ENCODE peak calls at places on chromosomes 13 and 19, in eight cellular contexts. S is heart left ventricle, E is cardiac muscle cell, G is tibial artery, A is left ventricle myocardium inferior, R is omental fat pad, N is activated B cell treated with CpG ODN at 0.5 μM for 24 hours, B is AG10803. F is an unnamed sample.

GRCh38 chr13:27972619-27972877 is 3.4 kb upstream of the CDX2 start:
- DNase-seq in S (no peak), E (no peak), G (no peak), A (no peak), R (no peak), N (no peak), B (no peak), F (no peak)

GRCh38 chr13:83216521-83217245 is 665.6 kb downstream of the SLITRK1 start:
- DNase-seq in S (no peak), E (no peak), G (no peak), A (no peak), R (no peak), N (no peak), B (peak; percentile 37), F (no peak)

GRCh38 chr13:99987180-99988047 is 5.8 kb downstream of the ZIC2 start:
- DNase-seq in S (no peak), E (peak; percentile 27), G (no peak), A (no peak), R (no peak), N (no peak), B (no peak), F (no peak)

GRCh38 chr19:3243851-3244700 is 19.6 kb downstream of the CELF5 start:
- DNase-seq in S (peak; percentile 38), E (peak; percentile 89), G (no peak), A (no peak), R (no peak), N (no peak), B (peak; percentile 46), F (no peak)

GRCh38 chr19:1852729-1853128 is 4.4 kb upstream of the REXO1 start:
- DNase-seq in S (no peak), E (no peak), G (no peak), A (no peak), R (no peak), N (no peak), B (no peak), F (no peak)

GRCh38 chr19:18392936-18393335 is 4.5 kb downstream of the LRRC25 start:
- DNase-seq in S (no peak), E (no peak), G (no peak), A (no peak), R (no peak), N (no peak), B (no peak), F (no peak)

GRCh38 chr13:62653371-62653770 is 1237.7 kb upstream of the PCDH20 start:
- DNase-seq in S (no peak), E (no peak), G (no peak), A (no peak), R (no peak), N (no peak), B (no peak), F (no peak)

GRCh38 chr19:44315883-44316282 is 11.1 kb upstream of the ZNF235 start:
- DNase-seq in S (no peak), E (no peak), G (no peak), A (no peak), R (no peak), N (no peak), B (no peak), F (no peak)

GRCh38 chr19:5395996-5396939 is 55.7 kb upstream of the PTPRS start:
- DNase-seq in S (no peak), E (peak; percentile 10), G (no peak), A (no peak), R (no peak), N (no peak), B (no peak), F (no peak)

GRCh38 chr19:42412661-42413076 is 14.5 kb downstream of the LIPE start:
- DNase-seq in S (peak; percentile 53), E (no peak), G (no peak), A (no peak), R (no peak), N (no peak), B (no peak), F (no peak)

GRCh38 chr19:13881692-13882418 is 4.9 kb downstream of the NANOS3 start:
- DNase-seq in S (no peak), E (no peak), G (no peak), A (no peak), R (no peak), N (no peak), B (peak; percentile 84), F (no peak)

GRCh38 chr19:38264486-38265212 is at the start of gene SPINT2:
- DNase-seq in S (no peak), E (peak; percentile 89), G (no peak), A (no peak), R (no peak), N (no peak), B (no peak), F (no peak)

GRCh38 chr13:34698953-34699352 is 243.1 kb upstream of the NBEA start:
- DNase-seq in S (no peak), E (no peak), G (no peak), A (no peak), R (no peak), N (no peak), B (peak; percentile 10), F (no peak)

GRCh38 chr19:27744926-27745844 is 1467.8 kb downstream of the UQCRFS1 start:
- DNase-seq in S (peak; percentile 29), E (no peak), G (peak; percentile 5), A (no peak), R (no peak), N (no peak), B (peak; percentile 3), F (no peak)

GRCh38 chr13:114072421-114072820 is 60.0 kb downstream of the RASA3 start:
- DNase-seq in S (no peak), E (no peak), G (no peak), A (no peak), R (peak; percentile 18), N (no peak), B (no peak), F (no peak)

GRCh38 chr13:58994778-58995177 is 1169.0 kb downstream of the DIAPH3 start:
- DNase-seq in S (no peak), E (no peak), G (no peak), A (no peak), R (no peak), N (no peak), B (no peak), F (no peak)

GRCh38 chr19:4390017-4390861 is 10.1 kb downstream of the SH3GL1 start:
- DNase-seq in S (peak; percentile 49), E (peak; percentile 88), G (peak; percentile 62), A (peak; percentile 55), R (no peak), N (no peak), B (peak; percentile 55), F (no peak)

GRCh38 chr19:18522124-18522861 is 423 bp upstream of the ELL start:
- DNase-seq in S (peak; percentile 100), E (peak; percentile 100), G (peak; percentile 100), A (peak; percentile 100), R (peak; percentile 100), N (peak; percentile 100), B (peak; percentile 100), F (peak; percentile 100)

GRCh38 chr19:33998302-33998701 is 174.0 kb upstream of the LSM14A start:
- DNase-seq in S (no peak), E (no peak), G (no peak), A (no peak), R (no peak), N (no peak), B (no peak), F (no peak)

GRCh38 chr19:33998739-33999345 is 173.5 kb upstream of the LSM14A start:
- DNase-seq in S (no peak), E (no peak), G (no peak), A (no peak), R (no peak), N (no peak), B (peak; percentile 4), F (no peak)

GRCh38 chr19:33997690-33998089 is 174.6 kb upstream of the LSM14A start:
- DNase-seq in S (no peak), E (no peak), G (no peak), A (no peak), R (no peak), N (no peak), B (no peak), F (no peak)
- TF ChIP-seq CTCF in S (no peak), E (peak; percentile 14), G (no peak), A (peak; percentile 22), R (no peak), N (no peak), B (peak; percentile 28), F (no peak)

DNA sequence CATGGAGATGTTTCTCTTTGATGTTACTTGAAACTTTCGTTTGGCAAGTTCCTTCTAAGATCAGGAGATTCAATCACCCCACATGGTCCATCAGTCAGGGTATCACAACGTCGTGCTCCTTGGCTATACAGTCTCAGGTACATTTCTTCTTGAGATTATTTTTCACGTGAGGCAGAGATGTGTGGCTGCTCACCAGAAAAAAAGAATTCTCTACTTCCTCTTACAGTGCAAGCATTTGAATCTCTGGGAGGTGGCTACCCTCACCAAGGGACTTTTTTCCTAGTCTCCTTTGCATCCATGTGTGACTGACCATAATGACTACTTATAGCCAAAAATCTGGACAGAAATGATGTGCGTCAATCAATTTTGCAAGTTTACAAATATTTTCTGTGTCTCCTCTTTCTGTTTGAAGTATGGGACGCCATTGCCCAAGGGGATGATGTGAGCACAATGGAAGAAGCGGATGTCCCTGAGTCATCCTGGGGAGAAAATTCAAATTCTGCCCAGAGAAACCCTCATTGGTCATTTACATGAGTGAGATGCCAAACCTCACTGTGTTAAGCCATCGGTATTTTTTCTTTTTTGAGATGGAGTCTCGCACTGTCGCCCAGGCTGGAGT is 8.6 kb upstream of the LAIR2 start:
- DNase-seq in S (no peak), E (no peak), G (no peak), A (no peak), R (no peak), N (no peak), B (no peak), F (no peak)
- TF ChIP-seq CTCF in S (no peak), E (no peak), G (no peak), A (no peak), R (no peak), N (no peak), B (no peak), F (no peak)

GRCh38 chr13:69300131-69300530 is 807.5 kb upstream of the ATXN8OS start:
- DNase-seq in S (no peak), E (no peak), G (no peak), A (no peak), R (no peak), N (no peak), B (no peak), F (no peak)
- TF ChIP-seq CTCF in S (no peak), E (no peak), G (no peak), A (no peak), R (no peak), N (no peak), B (no peak), F (no peak)

DNA sequence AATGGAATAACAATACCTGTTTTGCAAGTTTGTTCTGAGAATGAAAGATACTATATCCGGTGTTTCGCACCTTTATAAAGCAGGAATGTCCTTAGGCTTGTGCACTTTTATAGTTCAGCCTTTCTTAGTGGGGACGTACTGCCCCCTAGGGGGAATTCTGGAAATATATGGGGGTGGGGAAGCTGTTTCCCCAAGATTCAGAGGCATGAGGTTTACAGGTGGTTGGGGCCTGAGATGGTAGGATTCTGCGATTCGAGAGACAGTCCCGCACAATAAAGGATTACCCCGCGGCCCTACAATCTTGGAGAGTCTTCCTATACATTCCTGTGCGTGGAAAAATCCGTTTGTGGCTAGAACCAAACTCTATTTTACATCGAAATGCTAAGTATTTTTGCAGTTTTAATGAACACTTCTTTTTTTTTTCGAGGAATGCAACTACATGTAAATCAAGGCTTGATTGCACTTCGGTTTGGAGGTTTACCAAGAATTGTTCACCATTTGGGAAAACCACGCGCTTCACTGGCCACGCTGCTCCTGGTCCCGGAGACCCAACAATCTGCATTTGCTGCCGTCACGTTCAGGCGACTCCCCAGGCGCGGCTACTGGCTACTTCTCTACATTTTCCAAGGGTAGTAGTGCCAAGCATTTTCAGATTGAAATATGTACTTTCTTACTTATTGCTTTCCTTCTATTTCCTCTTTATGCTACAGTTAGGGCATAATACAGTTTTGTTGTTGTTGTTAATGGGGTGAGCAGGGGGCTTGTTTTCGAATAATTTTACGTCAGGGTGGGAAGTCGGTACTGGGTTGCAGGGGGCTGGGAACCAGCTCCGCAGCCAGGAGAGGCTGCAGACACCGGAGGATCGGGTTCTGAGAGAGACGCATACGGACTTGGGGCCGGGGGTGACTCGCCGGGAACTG is 830 bp downstream of the NEK5 start:
- DNase-seq in S (peak; percentile 43), E (peak; percentile 70), G (peak; percentile 58), A (peak; percentile 33), R (no peak), N (peak; percentile 17), B (peak; percentile 47), F (no peak)
- TF ChIP-seq CTCF in S (peak; percentile 90), E (peak; percentile 79), G (peak; percentile 71), A (peak; percentile 86), R (no peak), N (peak; percentile 32), B (peak; percentile 92), F (peak; percentile 74)

F was measured in thoracic aorta.